ENCODE peak calls at places on chromosomes 4 and X, in six cellular contexts. P is KBM-7; T is stimulated activated CD4-positive, alpha-beta T cell treated with anti-CD3 and anti-CD28 coated beads, Interleukin-1b, Interleukin-23, amount 100 ng/mL, for 1 hour; Q is omental fat pad; N is activated T-cell treated with anti-CD3 and anti-CD28 coated beads for 1 hour; G is choroid plexus epithelial cell. A is an unnamed sample.

GRCh38 chr4:40579983-40580382 is 49.7 kb downstream of the RBM47 start:
- DNase-seq in P (no peak), Q (no peak), G (no peak), T (no peak), N (no peak), A (no peak)

GRCh38 chr4:108830509-108831244 is 67.8 kb upstream of the ETNPPL start:
- DNase-seq in Q (no peak), N (no peak), P (peak), G (peak), T (no peak), A (no peak)

GRCh38 chr4:153468587-153468986 is 2.4 kb downstream of the TMEM131L start:
- DNase-seq in N (no peak), G (no peak), T (no peak), Q (no peak), P (no peak), A (peak)

GRCh38 chr4:47642985-47643745 is 158.1 kb downstream of the ATP10D start:
- DNase-seq in N (no peak), P (peak), T (no peak), G (peak), Q (no peak), A (no peak)

GRCh38 chr4:69936566-69936965 is 5.7 kb downstream of the CSN1S1 start:
- DNase-seq in N (no peak), G (peak), T (no peak), P (no peak), Q (no peak), A (no peak)

GRCh38 chr4:94765653-94766052 is 7.9 kb downstream of the BMPR1B start:
- DNase-seq in P (no peak), G (no peak), Q (no peak), T (no peak), N (no peak), A (no peak)

GRCh38 chrX:120769576-120770341 is 105.9 kb downstream of the CT47B1 start:
- DNase-seq in T (no peak), N (no peak), G (peak), Q (no peak), P (peak), A (peak)

GRCh38 chrX:40402771-40403533 is 177.8 kb upstream of the ATP6AP2 start:
- DNase-seq in P (no peak), T (no peak), N (no peak), G (peak), Q (no peak), A (no peak)

GRCh38 chrX:40100141-40100536 is 2.4 kb upstream of the BCOR start:
- DNase-seq in Q (no peak), T (no peak), N (no peak), P (peak), G (peak), A (peak)

GRCh38 chr4:139419388-139419914 is 34.5 kb upstream of the RAB33B start:
- DNase-seq in P (peak), N (no peak), G (peak), T (no peak), Q (peak), A (peak)

GRCh38 chr4:8135666-8136065 is 22.9 kb downstream of the ABLIM2 start:
- DNase-seq in N (no peak), P (no peak), Q (no peak), T (no peak), G (no peak), A (no peak)

GRCh38 chr4:3342182-3342854 is 49.5 kb downstream of the RGS12 start:
- DNase-seq in G (peak), N (no peak), P (no peak), T (no peak), Q (no peak), A (no peak)

GRCh38 chr4:770022-770421 is 55.9 kb downstream of the CPLX1 start:
- DNase-seq in N (no peak), T (no peak), P (no peak), Q (no peak), G (no peak), A (no peak)

GRCh38 chr4:108432418-108432817 is 188.0 kb upstream of the RPL34 start:
- DNase-seq in T (no peak), G (peak), P (no peak), N (no peak), Q (no peak), A (no peak)

GRCh38 chr4:25258980-25259578 is 25.2 kb downstream of the PI4K2B start:
- DNase-seq in T (no peak), G (peak), N (no peak), P (no peak), Q (no peak), A (no peak)

GRCh38 chrX:149540133-149540620 is 635 bp upstream of the EOLA1 start:
- DNase-seq in Q (peak), P (no peak), N (peak), G (peak), T (peak), A (peak)

GRCh38 chr4:180828455-180829018 is 1414.7 kb upstream of the TENM3 start:
- DNase-seq in N (no peak), Q (no peak), G (peak), P (peak), T (no peak), A (peak)

GRCh38 chr4:139461022-139461421 is 7.1 kb downstream of the RAB33B start:
- DNase-seq in N (no peak), P (no peak), G (no peak), Q (no peak), T (no peak), A (no peak)

A was measured in OCI-LY7.